ENCODE peak calls at places on chromosomes 12 and 14, in nine cellular contexts. A, F, H, R, L, E, U, I and Z are unnamed samples.

GRCh38 chr12:189622-189962 is 24.4 kb downstream of the SLC6A12 start:
- DNase-seq in A (no peak), F (no peak), H (no peak), R (no peak), L (no peak), E (no peak), U (no peak), I (no peak), Z (no peak)

GRCh38 chr14:94049625-94050023 is 23.5 kb downstream of the OTUB2 start:
- DNase-seq in A (no peak), F (no peak), H (no peak), R (no peak), L (no peak), E (no peak), U (no peak), I (no peak), Z (no peak)

GRCh38 chr12:386651-387050 is 2.5 kb downstream of the KDM5A start:
- DNase-seq in A (peak), F (no peak), H (peak), R (no peak), L (no peak), E (no peak), U (no peak), I (no peak), Z (peak)

GRCh38 chr12:31832740-31833540 is 104.1 kb upstream of the AMN1 start:
- DNase-seq in A (no peak), F (no peak), H (no peak), R (no peak), L (no peak), E (no peak), U (no peak), I (no peak), Z (no peak)

GRCh38 chr12:129772463-129773169 is 131.2 kb downstream of the TMEM132D start:
- DNase-seq in A (no peak), F (no peak), H (peak), R (no peak), L (no peak), E (no peak), U (peak), I (no peak), Z (peak)

GRCh38 chr12:80271770-80272169 is 172.3 kb upstream of the PTPRQ start:
- DNase-seq in A (peak), F (no peak), H (peak), R (no peak), L (no peak), E (no peak), U (no peak), I (no peak), Z (no peak)

GRCh38 chr14:76461886-76462285 is 85.9 kb downstream of the ESRRB start:
- DNase-seq in A (no peak), F (no peak), H (no peak), R (no peak), L (no peak), E (no peak), U (no peak), I (no peak), Z (no peak)

GRCh38 chr12:124053855-124054254 is 80.8 kb downstream of the ZNF664 start:
- DNase-seq in A (peak), F (peak), H (peak), R (no peak), L (no peak), E (peak), U (peak), I (no peak), Z (peak)

GRCh38 chr14:104138891-104139459 is 588 bp downstream of the KIF26A start:
- DNase-seq in A (no peak), F (no peak), H (peak), R (no peak), L (no peak), E (no peak), U (no peak), I (no peak), Z (no peak)

GRCh38 chr14:59020382-59020781 is 168.1 kb upstream of the DAAM1 start:
- DNase-seq in A (peak), F (no peak), H (peak), R (no peak), L (peak), E (no peak), U (no peak), I (peak), Z (peak)

GRCh38 chr12:52300796-52301691 is 9.7 kb upstream of the KRT81 start:
- DNase-seq in A (no peak), F (no peak), H (peak), R (no peak), L (no peak), E (no peak), U (no peak), I (no peak), Z (peak)

GRCh38 chr14:63960926-63961567 is 108.2 kb downstream of the SYNE2 start:
- DNase-seq in A (peak), F (no peak), H (peak), R (no peak), L (no peak), E (no peak), U (no peak), I (no peak), Z (peak)

GRCh38 chr12:50103767-50104321 is at the start of gene GPD1:
- DNase-seq in A (peak), F (peak), H (peak), R (peak), L (peak), E (peak), U (no peak), I (peak), Z (peak)

GRCh38 chr14:74425525-74426201 is 347 bp downstream of the SYNDIG1L start:
- DNase-seq in A (no peak), F (no peak), H (no peak), R (peak), L (peak), E (no peak), U (no peak), I (peak), Z (peak)

GRCh38 chr14:89000007-89000942 is 175.8 kb downstream of the TTC8 start:
- DNase-seq in A (peak), F (no peak), H (peak), R (no peak), L (peak), E (no peak), U (peak), I (peak), Z (peak)

GRCh38 chr12:46439793-46440511 is 67.4 kb upstream of the SLC38A2 start:
- DNase-seq in A (peak), F (no peak), H (no peak), R (no peak), L (no peak), E (no peak), U (no peak), I (no peak), Z (no peak)

GRCh38 chr12:42589465-42590323 is at the start of gene PRICKLE1:
- DNase-seq in A (peak), F (peak), H (peak), R (peak), L (peak), E (no peak), U (no peak), I (peak), Z (peak)

GRCh38 chr12:21583587-21583986 is 21.1 kb downstream of the GYS2 start:
- DNase-seq in A (no peak), F (no peak), H (peak), R (no peak), L (no peak), E (no peak), U (no peak), I (no peak), Z (no peak)

GRCh38 chr12:54207539-54208267 is 18.9 kb upstream of the SMUG1 start:
- DNase-seq in A (peak), F (peak), H (peak), R (peak), L (peak), E (peak), U (no peak), I (peak), Z (peak)

GRCh38 chr14:95387826-95388445 is 68.2 kb upstream of the CLMN start:
- DNase-seq in A (no peak), F (no peak), H (no peak), R (no peak), L (no peak), E (no peak), U (no peak), I (no peak), Z (no peak)